ENCODE peak calls at places on chromosomes 5 and 9, in six cellular contexts. E, K, C, A, V and R are unnamed samples.
A peak's percentile ranks its signal among the peaks of the same experiment; 100 is the strongest.

GRCh38 chr5:51651889-51652288 is 268.6 kb downstream of the ISL1 start:
- DNase-seq in A (no peak), V (no peak), E (peak; percentile 44), C (no peak), K (no peak), R (no peak)

GRCh38 chr9:6563036-6563435 is 82.5 kb downstream of the GLDC start:
- DNase-seq in E (no peak), K (no peak), V (no peak), C (no peak), A (no peak), R (no peak)

GRCh38 chr9:122360891-122361290 is 9.9 kb upstream of the PTGS1 start:
- DNase-seq in V (no peak), C (no peak), A (no peak), E (peak; percentile 42), K (no peak), R (peak; percentile 77)

GRCh38 chr5:141564216-141564692 is 54.5 kb downstream of the DIAPH1 start:
- DNase-seq in C (no peak), A (peak; percentile 38), E (peak; percentile 85), K (peak; percentile 98), V (peak; percentile 99), R (peak; percentile 37)

GRCh38 chr5:154849791-154850201 is 607 bp downstream of the FAXDC2 start:
- DNase-seq in E (peak; percentile 23), K (peak; percentile 33), C (no peak), V (no peak), A (no peak), R (peak; percentile 72)

GRCh38 chr9:122546196-122546595 is 6.7 kb upstream of the OR1N2 start:
- DNase-seq in E (no peak), V (no peak), K (no peak), C (no peak), A (no peak), R (no peak)

GRCh38 chr5:40428129-40428528 is 251.6 kb upstream of the PTGER4 start:
- DNase-seq in E (peak; percentile 70), V (no peak), A (no peak), C (peak; percentile 28), K (peak; percentile 83), R (peak; percentile 44)

GRCh38 chr5:15693933-15694332 is 194.0 kb downstream of the FBXL7 start:
- DNase-seq in K (no peak), V (peak; percentile 33), C (no peak), E (no peak), A (no peak), R (no peak)

GRCh38 chr5:74850016-74850415 is 16.2 kb downstream of the FAM169A start:
- DNase-seq in E (no peak), A (no peak), V (no peak), K (no peak), C (no peak), R (no peak)

GRCh38 chr5:81245871-81246235 is 12.7 kb downstream of the CKMT2 start:
- DNase-seq in K (no peak), A (no peak), E (peak; percentile 5), C (no peak), V (no peak), R (no peak)

GRCh38 chr5:96067902-96068614 is 106.4 kb upstream of the ELL2 start:
- DNase-seq in A (no peak), C (no peak), E (peak; percentile 94), V (no peak), K (peak; percentile 78), R (peak; percentile 18)

GRCh38 chr9:38390851-38391250 is 1.7 kb upstream of the ALDH1B1 start:
- DNase-seq in C (no peak), K (no peak), A (no peak), V (no peak), E (no peak), R (no peak)

GRCh38 chr5:14581333-14581890 is at the start of gene OTULINL:
- DNase-seq in V (peak; percentile 93), E (peak; percentile 56), A (peak; percentile 92), K (peak; percentile 66), C (peak; percentile 90), R (peak; percentile 98)

GRCh38 chr5:123512631-123513461 is 869 bp downstream of the CSNK1G3 start:
- DNase-seq in C (peak; percentile 31), A (peak; percentile 50), V (peak; percentile 43), K (peak; percentile 31), E (peak; percentile 41), R (peak; percentile 89)

GRCh38 chr5:179549973-179550510 is 312 bp upstream of the RUFY1 start:
- DNase-seq in C (no peak), E (no peak), V (no peak), K (peak; percentile 52), A (no peak), R (no peak)

GRCh38 chr9:88994820-88995180 is 3.5 kb downstream of the S1PR3 start:
- DNase-seq in C (no peak), K (peak; percentile 72), V (no peak), A (no peak), E (no peak), R (no peak)

GRCh38 chr9:88992556-88992955 is 1.3 kb downstream of the S1PR3 start:
- DNase-seq in A (no peak), C (no peak), E (no peak), K (peak; percentile 47), V (no peak), R (peak; percentile 91)

GRCh38 chr9:88993871-88994819 is 2.9 kb downstream of the S1PR3 start:
- DNase-seq in E (no peak), K (no peak), V (no peak), C (no peak), A (no peak), R (no peak)

GRCh38 chr9:88995205-88995604 is 3.9 kb downstream of the S1PR3 start:
- DNase-seq in C (no peak), A (no peak), K (peak; percentile 57), V (no peak), E (no peak), R (no peak)

GRCh38 chr9:88993327-88993726 is 2.1 kb downstream of the S1PR3 start:
- DNase-seq in K (peak; percentile 64), E (no peak), C (no peak), V (no peak), A (no peak), R (no peak)
- H3K4me3 ChIP-seq in K (peak overlapping the region; percentile 75), E (no peak overlapping the region), C (peak overlapping the region; percentile 86), V (no peak overlapping the region), A (no peak overlapping the region), R (peak overlapping the region; percentile 25)

DNA sequence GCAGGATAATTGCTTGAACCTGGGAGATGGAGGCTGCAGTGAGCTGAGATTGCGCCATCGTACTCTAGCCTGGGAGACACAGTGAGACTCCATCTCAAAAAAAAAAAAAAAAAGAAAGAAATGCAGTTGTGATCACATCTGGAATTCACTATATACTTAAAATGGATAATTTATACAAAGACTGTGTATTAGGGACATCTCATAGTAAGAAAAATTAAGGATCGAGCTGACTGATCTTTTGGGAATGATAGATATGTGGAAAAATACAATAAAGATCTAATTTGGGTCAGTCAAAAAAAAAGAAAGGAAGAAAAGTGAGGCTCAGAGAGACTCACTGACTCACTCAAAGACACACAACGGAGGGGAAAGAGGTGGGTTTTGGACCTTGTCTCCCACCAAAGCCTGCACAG is 73.2 kb upstream of the STXBP1 start:
- DNase-seq in V (no peak), K (peak; percentile 60), C (no peak), E (no peak), A (no peak), R (peak; percentile 97)
- H3K4me1 ChIP-seq in V (peaks cover 16% of the 10 kb centered on the region), K (peaks cover 81% of the 10 kb centered on the region), C (peaks cover 95% of the 10 kb centered on the region), E (peaks cover 93% of the 10 kb centered on the region), A (peaks cover 57% of the 10 kb centered on the region), R (peaks cover 91% of the 10 kb centered on the region)

GRCh38 chr5:132264546-132265335 is 7.2 kb downstream of the PDLIM4 start:
- DNase-seq in V (no peak), E (no peak), K (no peak), C (no peak), A (no peak), R (peak; percentile 50)

GRCh38 chr5:132267166-132267739 is 9.8 kb downstream of the PDLIM4 start:
- DNase-seq in E (no peak), A (no peak), C (no peak), V (no peak), K (no peak), R (no peak)

GRCh38 chr5:132266836-132267160 is 9.3 kb downstream of the PDLIM4 start:
- DNase-seq in V (no peak), A (no peak), C (no peak), E (no peak), K (no peak), R (peak; percentile 37)

GRCh38 chr5:132266031-132266835 is 8.7 kb downstream of the PDLIM4 start:
- DNase-seq in K (no peak), V (no peak), C (no peak), E (no peak), A (no peak), R (peak; percentile 19)

DNA sequence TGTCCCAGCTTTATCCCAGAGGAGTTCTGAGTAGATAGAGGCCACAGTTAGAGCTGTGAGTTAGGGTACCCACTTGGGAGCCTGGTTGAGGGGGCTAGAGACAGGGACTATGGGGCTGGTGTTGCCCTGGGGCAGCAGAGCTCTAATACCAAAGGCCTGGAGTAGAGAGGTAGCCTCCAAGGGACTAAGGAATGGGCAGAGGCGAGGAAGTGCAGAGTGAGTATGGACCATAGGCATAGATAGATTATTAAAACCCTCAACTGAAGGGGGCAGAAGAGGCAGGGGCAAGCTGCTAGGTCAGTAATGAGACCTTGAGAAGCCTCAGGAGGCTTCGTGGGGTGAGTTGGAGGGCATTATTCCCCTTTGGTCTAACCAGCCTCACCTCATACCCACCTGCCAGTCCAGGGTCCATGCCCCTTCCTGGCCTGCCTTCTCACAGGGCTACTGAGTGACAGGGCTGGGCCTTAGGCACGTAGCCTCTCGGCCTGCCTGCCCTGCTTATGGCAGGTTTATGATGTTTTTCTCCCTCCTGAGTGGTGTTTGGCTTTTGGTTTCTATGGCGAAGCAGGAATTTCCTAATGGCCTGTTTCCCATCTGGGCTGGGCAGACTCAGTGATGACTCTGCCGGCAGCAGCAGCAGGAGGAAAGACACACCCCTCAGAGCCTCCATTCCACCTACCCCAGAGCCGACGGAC is 8.0 kb downstream of the PDLIM4 start:
- DNase-seq in C (peak; percentile 36), A (no peak), V (no peak), K (peak; percentile 94), E (peak; percentile 94), R (peak; percentile 99)
- TF ChIP-seq CTCF in C (no peak), A (no peak), V (no peak), K (no peak), E (no peak), R (no peak)

DNA sequence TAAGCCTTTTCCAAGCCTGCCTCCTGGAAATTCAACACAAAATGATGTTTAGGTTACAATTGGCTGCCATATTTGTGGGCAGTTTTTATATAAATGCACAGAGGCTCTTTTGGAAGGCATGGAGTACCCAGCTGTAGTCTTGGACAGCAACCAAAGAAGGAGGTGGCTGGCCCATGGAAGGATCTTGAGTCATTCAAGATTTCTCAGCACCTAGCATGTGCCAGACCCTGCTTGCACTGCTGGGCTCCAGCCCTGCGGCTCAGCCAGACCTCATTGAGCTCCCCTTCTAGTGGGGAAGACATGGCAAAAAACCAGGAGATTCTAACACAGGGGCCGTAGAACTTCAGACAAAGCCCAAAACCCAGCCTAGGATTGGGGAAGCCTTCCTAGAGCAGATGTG is 22.1 kb downstream of the JADE2 start:
- DNase-seq in V (no peak), C (peak; percentile 33), A (peak; percentile 66), K (peak; percentile 94), E (peak; percentile 29), R (peak; percentile 95)
- H3K4me3 ChIP-seq in V (no peak overlapping the region), C (no peak overlapping the region), A (no peak overlapping the region), K (no peak overlapping the region), E (no peak overlapping the region), R (no peak overlapping the region)